ENCODE peak calls at places on chromosomes 12 and 14, in seven cellular contexts. J is stimulated activated CD8-positive, alpha-beta memory T cell treated with anti-CD3 and anti-CD28 coated beads, Interleukin-4, amount 100 ng/mL, for 1 hour; K is iPS DF 6.9; P is T-helper 1 cell; Y is globus pallidus; E is RWPE1; C is upper lobe of left lung. G is an unnamed sample.

GRCh38 chr14:94532462-94532861 is 23.2 kb upstream of the SERPINA12 start:
- DNase-seq in K (no peak), Y (no peak), C (no peak), J (no peak), P (no peak), E (no peak), G (no peak)

GRCh38 chr12:109949089-109949488 is 47.1 kb downstream of the GIT2 start:
- DNase-seq in K (no peak), Y (no peak), P (no peak), E (no peak), J (no peak), C (no peak), G (no peak)

GRCh38 chr12:128918481-128918880 is 65.2 kb downstream of the GLT1D1 start:
- DNase-seq in P (no peak), K (no peak), Y (no peak), E (no peak), J (no peak), C (no peak), G (no peak)

GRCh38 chr14:89221109-89221508 is 195.9 kb downstream of the FOXN3 start:
- DNase-seq in K (no peak), C (no peak), Y (no peak), P (peak), E (peak), J (no peak), G (no peak)

GRCh38 chr12:109157986-109158385 is 41.6 kb downstream of the ACACB start:
- DNase-seq in P (no peak), J (no peak), K (no peak), C (no peak), E (no peak), Y (no peak), G (no peak)

GRCh38 chr14:65098586-65098985 is 3.7 kb downstream of the MAX start:
- DNase-seq in K (no peak), E (peak), J (no peak), P (peak), Y (no peak), C (no peak), G (no peak)

GRCh38 chr12:4483885-4484823 is 38.5 kb upstream of the FGF6 start:
- DNase-seq in J (no peak), K (no peak), E (peak), Y (no peak), C (no peak), P (no peak), G (no peak)

GRCh38 chr14:60222820-60223219 is 26.2 kb upstream of the PPM1A start:
- DNase-seq in K (no peak), E (no peak), J (no peak), C (no peak), Y (peak), P (no peak), G (no peak)

GRCh38 chr14:53458368-53458814 is 305.3 kb upstream of the DDHD1 start:
- DNase-seq in Y (no peak), E (peak), K (no peak), J (no peak), P (no peak), C (no peak), G (no peak)

GRCh38 chr12:26271889-26272492 is 76.6 kb downstream of the SSPN start:
- DNase-seq in C (peak), E (peak), J (no peak), Y (peak), K (no peak), P (no peak), G (no peak)

GRCh38 chr14:68879841-68880575 is 87.1 kb upstream of the ZFP36L1 start:
- DNase-seq in J (no peak), E (no peak), Y (no peak), C (no peak), P (no peak), K (no peak), G (no peak)

GRCh38 chr14:88245321-88245720 is 77.7 kb downstream of the KCNK10 start:
- DNase-seq in E (no peak), P (no peak), K (no peak), J (no peak), Y (no peak), C (no peak), G (no peak)

GRCh38 chr12:100251917-100252316 is 15.0 kb downstream of the DEPDC4 start:
- DNase-seq in Y (no peak), K (no peak), P (no peak), C (no peak), E (no peak), J (no peak), G (no peak)

GRCh38 chr12:29562167-29562776 is 64.8 kb upstream of the OVCH1 start:
- DNase-seq in Y (no peak), P (no peak), K (no peak), C (no peak), E (no peak), J (no peak), G (no peak)

GRCh38 chr14:94173471-94173884 is 644 bp upstream of the PPP4R4 start:
- DNase-seq in E (no peak), J (no peak), Y (no peak), P (peak), K (no peak), C (peak), G (no peak)

GRCh38 chr14:43503508-43503907 is 1003.6 kb downstream of the FSCB start:
- DNase-seq in P (no peak), E (no peak), K (no peak), Y (no peak), C (no peak), J (no peak), G (no peak)

GRCh38 chr14:36738269-36738668 is 76.6 kb downstream of the PAX9 start:
- DNase-seq in J (no peak), P (no peak), Y (no peak), C (no peak), K (no peak), E (no peak), G (no peak)

GRCh38 chr12:12628013-12628412 is 16.3 kb downstream of the CREBL2 start:
- DNase-seq in K (no peak), P (no peak), C (no peak), J (no peak), Y (no peak), E (no peak), G (no peak)

GRCh38 chr14:39023939-39024871 is 78.8 kb downstream of the SEC23A start:
- DNase-seq in Y (no peak), C (no peak), P (no peak), J (no peak), K (no peak), E (no peak), G (no peak)

GRCh38 chr14:69666698-69667211 is 55.4 kb downstream of the SUSD6 start:
- DNase-seq in E (no peak), J (no peak), Y (no peak), K (no peak), P (no peak), C (no peak), G (no peak)

GRCh38 chr14:53927171-53927570 is 29.5 kb downstream of the BMP4 start:
- DNase-seq in Y (no peak), J (no peak), E (no peak), P (no peak), K (no peak), C (no peak), G (no peak)

GRCh38 chr14:24032727-24033418 is 18.9 kb upstream of the CARMIL3 start:
- DNase-seq in C (no peak), P (no peak), E (peak), K (no peak), J (no peak), Y (no peak), G (no peak)

GRCh38 chr14:25050494-25051170 is 685 bp upstream of the STXBP6 start:
- DNase-seq in P (no peak), Y (peak), E (no peak), J (no peak), C (no peak), K (no peak), G (no peak)

GRCh38 chr14:89773644-89774316 is 180.8 kb downstream of the EFCAB11 start:
- DNase-seq in P (peak), E (peak), Y (no peak), J (peak), K (peak), C (peak), G (peak)

G was measured in central memory CD8-positive, alpha-beta T cell.